ENCODE peak calls at places on chromosome 17, in ten cellular contexts. A, W, N, D, U, R, F, G, B and C are unnamed samples.

GRCh38 chr17:72726936-72727335 is 365.6 kb downstream of the SLC39A11 start:
- DNase-seq in A (no peak), W (no peak), N (no peak), D (no peak), U (no peak), R (no peak), F (peak; percentile 48), G (no peak), B (no peak), C (no peak)

GRCh38 chr17:19940722-19941464 is 36.7 kb downstream of the AKAP10 start:
- DNase-seq in A (no peak), W (no peak), N (no peak), D (no peak), U (no peak), R (no peak), F (no peak), G (peak; percentile 69), B (peak; percentile 1), C (no peak)

GRCh38 chr17:1154704-1155103 is 25.1 kb downstream of the ABR start:
- DNase-seq in A (no peak), W (no peak), N (no peak), D (no peak), U (no peak), R (no peak), F (no peak), G (no peak), B (no peak), C (no peak)

GRCh38 chr17:39651908-39652634 is 13.1 kb upstream of the TCAP start:
- DNase-seq in A (no peak), W (no peak), N (no peak), D (no peak), U (no peak), R (no peak), F (no peak), G (no peak), B (no peak), C (no peak)

GRCh38 chr17:74165811-74166365 is 37.6 kb upstream of the RPL38 start:
- DNase-seq in A (no peak), W (no peak), N (no peak), D (no peak), U (no peak), R (no peak), F (no peak), G (peak; percentile 48), B (no peak), C (no peak)

GRCh38 chr17:16068323-16068722 is 68.7 kb downstream of the TTC19 start:
- DNase-seq in A (no peak), W (no peak), N (no peak), D (no peak), U (no peak), R (no peak), F (no peak), G (no peak), B (no peak), C (no peak)

GRCh38 chr17:74631468-74632195 is 8.1 kb upstream of the CD300E start:
- DNase-seq in A (no peak), W (no peak), N (no peak), D (no peak), U (no peak), R (peak; percentile 48), F (no peak), G (peak; percentile 97), B (no peak), C (no peak)

GRCh38 chr17:76382803-76383644 is 1.4 kb upstream of the SPHK1 start:
- DNase-seq in A (no peak), W (peak; percentile 41), N (peak; percentile 87), D (no peak), U (peak; percentile 42), R (peak; percentile 63), F (peak; percentile 63), G (peak; percentile 97), B (peak; percentile 71), C (peak; percentile 81)